ENCODE peak calls at places on chromosomes 6 and 20, in five cellular contexts. Z is activated CD8-positive, alpha-beta T cell treated with anti-CD3 and anti-CD28 coated beads for 36 hours; M is bronchial epithelial cell; Y is lung; O is cardiac muscle cell. V is an unnamed sample.

GRCh38 chr6:5731435-5731834 is 275.3 kb downstream of the NRN1 start:
- DNase-seq in Z (no peak), M (no peak), Y (no peak), O (no peak), V (no peak)

GRCh38 chr6:106046116-106046853 is 39.9 kb upstream of the PRDM1 start:
- DNase-seq in Z (no peak), M (no peak), Y (no peak), O (no peak), V (no peak)

GRCh38 chr20:48191200-48191599 is 405.9 kb upstream of the SULF2 start:
- DNase-seq in Z (no peak), M (peak; percentile 48), Y (no peak), O (no peak), V (no peak)

GRCh38 chr20:3706774-3707507 is 5.5 kb downstream of the SIGLEC1 start:
- DNase-seq in Z (no peak), M (no peak), Y (no peak), O (no peak), V (no peak)

GRCh38 chr6:68873236-68873635 is 238.2 kb downstream of the ADGRB3 start:
- DNase-seq in Z (no peak), M (no peak), Y (no peak), O (no peak), V (no peak)

GRCh38 chr6:121857551-121857950 is 422.1 kb downstream of the GJA1 start:
- DNase-seq in Z (no peak), M (peak; percentile 8), Y (no peak), O (no peak), V (no peak)

GRCh38 chr6:80263603-80264002 is 157.1 kb downstream of the BCKDHB start:
- DNase-seq in Z (no peak), M (no peak), Y (no peak), O (no peak), V (no peak)

GRCh38 chr6:42100029-42100901 is 42.2 kb downstream of the C6orf132 start:
- DNase-seq in Z (peak; percentile 44), M (peak; percentile 56), Y (no peak), O (no peak), V (no peak)

GRCh38 chr6:111788779-111789276 is 84.4 kb downstream of the FYN start:
- DNase-seq in Z (no peak), M (no peak), Y (no peak), O (no peak), V (no peak)

GRCh38 chr6:137514418-137514817 is 20.2 kb upstream of the OLIG3 start:
- DNase-seq in Z (no peak), M (no peak), Y (no peak), O (no peak), V (no peak)

GRCh38 chr6:16950311-16950710 is 151.5 kb upstream of the STMND1 start:
- DNase-seq in Z (no peak), M (no peak), Y (no peak), O (no peak), V (no peak)

GRCh38 chr6:16944601-16945000 is 157.2 kb upstream of the STMND1 start:
- DNase-seq in Z (no peak), M (no peak), Y (no peak), O (no peak), V (no peak)

GRCh38 chr6:16949696-16950095 is 152.2 kb upstream of the STMND1 start:
- DNase-seq in Z (no peak), M (no peak), Y (no peak), O (no peak), V (no peak)

GRCh38 chr6:16948376-16948775 is 153.5 kb upstream of the STMND1 start:
- DNase-seq in Z (no peak), M (no peak), Y (no peak), O (no peak), V (no peak)

GRCh38 chr6:16947461-16948159 is 154.2 kb upstream of the STMND1 start:
- DNase-seq in Z (peak; percentile 50), M (peak; percentile 82), Y (peak; percentile 40), O (peak; percentile 72), V (no peak)
- TF ChIP-seq CTCF in Z (no peak), M (no peak), Y (no peak), O (no peak), V (no peak)

DNA sequence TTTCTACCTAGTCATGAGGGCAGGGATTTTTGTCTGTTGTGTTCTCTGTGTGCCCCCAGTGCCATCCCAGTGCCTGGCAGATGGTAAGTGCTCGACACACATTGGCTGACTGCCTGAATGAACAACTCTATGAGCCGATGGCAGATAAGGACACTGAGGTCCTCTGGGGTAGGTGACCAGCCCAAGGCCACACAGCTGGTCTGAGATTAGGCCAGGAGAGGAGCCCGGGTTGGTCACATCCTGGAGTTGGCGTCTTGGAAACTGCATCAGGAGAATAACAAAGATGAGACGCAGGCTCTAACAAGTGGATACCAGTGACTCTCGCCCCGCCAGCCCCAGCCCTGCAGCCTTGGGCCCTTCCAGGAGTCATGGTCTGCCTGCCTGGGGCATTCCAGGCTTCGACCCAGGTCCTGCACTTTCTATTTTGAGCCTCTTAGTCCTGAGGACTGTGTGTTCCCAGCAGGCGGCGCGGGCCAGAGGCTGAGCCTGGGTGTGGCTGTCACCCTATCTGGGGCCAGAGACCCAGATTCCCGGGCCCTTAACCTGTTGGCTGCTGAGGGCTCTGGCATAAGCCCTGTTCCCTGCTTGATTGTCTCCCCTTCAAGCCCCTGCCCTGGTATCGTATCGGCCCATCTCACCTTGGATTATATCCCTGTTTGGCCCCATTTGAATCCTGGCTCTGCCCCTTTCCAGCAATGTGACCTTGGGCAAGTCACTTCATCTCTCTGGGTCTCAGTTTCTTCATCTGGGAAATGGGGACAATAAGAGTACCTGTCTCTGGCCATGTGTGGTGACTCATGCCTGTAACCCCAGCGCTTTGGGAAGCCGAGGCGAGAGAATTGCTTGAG is 88.3 kb downstream of the CEBPB start:
- DNase-seq in Z (no peak), M (peak; percentile 23), Y (peak; percentile 74), O (peak; percentile 47), V (no peak)
- TF ChIP-seq CTCF in Z (no peak), M (peak; percentile 69), Y (no peak), O (peak; percentile 12), V (no peak)

GRCh38 chr6:83536034-83536646 is 23.8 kb downstream of the PRSS35 start:
- DNase-seq in Z (peak; percentile 71), M (peak; percentile 53), Y (no peak), O (peak; percentile 69), V (peak; percentile 39)

GRCh38 chr6:83539678-83540077 is 27.3 kb downstream of the PRSS35 start:
- DNase-seq in Z (no peak), M (no peak), Y (no peak), O (no peak), V (no peak)

GRCh38 chr6:83536647-83537589 is 24.6 kb downstream of the PRSS35 start:
- DNase-seq in Z (no peak), M (no peak), Y (no peak), O (no peak), V (no peak)
- TF ChIP-seq CTCF in Z (no peak), M (no peak), Y (no peak), O (no peak), V (no peak)

GRCh38 chr6:2158596-2159271 is 86.7 kb downstream of the GMDS start:
- DNase-seq in Z (peak; percentile 22), M (peak; percentile 46), Y (no peak), O (peak; percentile 40), V (no peak)

GRCh38 chr6:2155206-2155605 is 90.2 kb downstream of the GMDS start:
- DNase-seq in Z (no peak), M (no peak), Y (no peak), O (no peak), V (no peak)

GRCh38 chr6:2162089-2162465 is 83.3 kb downstream of the GMDS start:
- DNase-seq in Z (no peak), M (peak; percentile 56), Y (no peak), O (no peak), V (no peak)

GRCh38 chr6:2157441-2158127 is 87.8 kb downstream of the GMDS start:
- DNase-seq in Z (peak; percentile 76), M (peak; percentile 16), Y (no peak), O (no peak), V (peak; percentile 36)
- TF ChIP-seq CTCF in Z (no peak), M (no peak), Y (no peak), O (no peak), V (no peak)

GRCh38 chr6:129521946-129522345 is 188.0 kb downstream of the ARHGAP18 start:
- DNase-seq in Z (no peak), M (peak; percentile 70), Y (no peak), O (no peak), V (no peak)

GRCh38 chr6:129523814-129524213 is 186.2 kb downstream of the ARHGAP18 start:
- DNase-seq in Z (no peak), M (no peak), Y (no peak), O (no peak), V (no peak)

GRCh38 chr6:129519750-129520149 is 190.2 kb downstream of the ARHGAP18 start:
- DNase-seq in Z (no peak), M (no peak), Y (no peak), O (no peak), V (no peak)

DNA sequence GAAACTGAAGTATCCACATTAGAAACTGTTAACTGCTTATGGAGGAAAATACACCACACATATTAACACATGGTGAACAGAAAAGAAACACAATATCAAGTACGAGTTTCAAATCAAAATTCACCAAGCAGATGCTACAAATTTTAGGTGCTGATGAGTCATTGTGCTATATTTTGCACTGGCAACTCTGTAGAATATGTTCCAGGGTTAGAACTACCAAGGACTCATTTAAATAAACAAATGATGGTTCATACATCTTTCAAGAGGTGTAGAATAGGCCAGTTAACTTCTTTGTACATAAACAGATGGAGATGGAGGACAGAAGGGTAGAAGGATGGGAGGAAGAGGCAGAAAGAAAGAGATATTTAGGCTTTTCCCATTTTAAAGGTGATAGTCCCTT is 184.9 kb downstream of the ARHGAP18 start:
- DNase-seq in Z (no peak), M (no peak), Y (no peak), O (no peak), V (no peak)
- TF ChIP-seq CTCF in Z (no peak), M (no peak), Y (no peak), O (no peak), V (no peak)

GRCh38 chr6:71288228-71289038 is at the start of gene OGFRL1:
- DNase-seq in Z (peak; percentile 74), M (peak; percentile 45), Y (peak; percentile 71), O (peak; percentile 86), V (peak; percentile 87)
- TF ChIP-seq CTCF in Z (no peak), M (no peak), Y (no peak), O (no peak), V (no peak)

GRCh38 chr6:101392561-101393230 is 812 bp upstream of the GRIK2 start:
- DNase-seq in Z (no peak), M (no peak), Y (no peak), O (no peak), V (no peak)

GRCh38 chr6:101397199-101397598 is 3.7 kb downstream of the GRIK2 start:
- DNase-seq in Z (no peak), M (peak; percentile 35), Y (no peak), O (no peak), V (no peak)

GRCh38 chr6:101396552-101397173 is 3.2 kb downstream of the GRIK2 start:
- DNase-seq in Z (peak; percentile 64), M (peak; percentile 52), Y (peak; percentile 43), O (peak; percentile 91), V (peak; percentile 62)

GRCh38 chr6:101393291-101394251 is at the start of gene GRIK2:
- DNase-seq in Z (no peak), M (no peak), Y (no peak), O (peak; percentile 78), V (no peak)

DNA sequence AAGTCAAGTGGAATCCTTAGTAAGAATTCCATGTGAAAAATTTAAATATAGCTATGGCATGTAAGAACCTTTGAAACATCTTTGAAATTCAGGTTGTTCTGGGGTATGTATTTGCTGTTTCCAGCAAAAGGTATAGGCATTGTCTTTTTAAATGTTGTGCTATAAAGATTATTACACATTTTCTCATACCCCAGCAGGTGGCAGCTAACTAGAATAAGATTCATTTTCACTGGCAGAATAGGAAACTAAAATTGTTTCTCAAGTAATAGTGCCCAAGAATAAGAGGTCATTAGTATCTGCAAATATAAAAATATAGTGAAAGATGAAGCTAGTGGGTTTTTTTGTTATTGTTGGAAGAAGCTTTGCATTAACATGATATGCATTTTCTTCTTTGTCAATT is 1.8 kb downstream of the GRIK2 start:
- DNase-seq in Z (no peak), M (no peak), Y (no peak), O (no peak), V (no peak)
- TF ChIP-seq CTCF in Z (no peak), M (no peak), Y (no peak), O (peak; percentile 23), V (no peak)